ENCODE peak calls at places on chromosomes 13 and 19, in nine cellular contexts. One of them, this sample, is unnamed.

GRCh38 chr13:107144432-107144831 is 576.5 kb upstream of the ARGLU1 start:
- DNase-seq in head of caudate nucleus: no peak
- DNase-seq in kidney tubule cell: no peak
- DNase-seq in stimulated activated CD8-positive, alpha-beta memory T cell treated with anti-CD3 and anti-CD28 coated beads, Interleukin-15, amount 100 ng/mL, for 4 hours: no peak
- DNase-seq in retinal pigment epithelial cell: no peak
- DNase-seq in activated CD4-positive, alpha-beta T cell treated with anti-CD3 and anti-CD28 coated beads for 4 hours: no peak
- DNase-seq in mesendoderm: peak
- DNase-seq in AG09309: no peak
- DNase-seq in C1 segment of cervical spinal cord: no peak
- DNase-seq in this sample: no peak

GRCh38 chr19:2555422-2556220 is 79.7 kb downstream of the GADD45B start:
- DNase-seq in head of caudate nucleus: no peak
- DNase-seq in kidney tubule cell: no peak
- DNase-seq in stimulated activated CD8-positive, alpha-beta memory T cell treated with anti-CD3 and anti-CD28 coated beads, Interleukin-15, amount 100 ng/mL, for 4 hours: no peak
- DNase-seq in retinal pigment epithelial cell: no peak
- DNase-seq in activated CD4-positive, alpha-beta T cell treated with anti-CD3 and anti-CD28 coated beads for 4 hours: no peak
- DNase-seq in mesendoderm: no peak
- DNase-seq in AG09309: no peak
- DNase-seq in C1 segment of cervical spinal cord: no peak
- DNase-seq in this sample: no peak

GRCh38 chr13:89988206-89988605 is 1359.3 kb upstream of the MIR17HG start:
- DNase-seq in head of caudate nucleus: no peak
- DNase-seq in kidney tubule cell: no peak
- DNase-seq in stimulated activated CD8-positive, alpha-beta memory T cell treated with anti-CD3 and anti-CD28 coated beads, Interleukin-15, amount 100 ng/mL, for 4 hours: no peak
- DNase-seq in retinal pigment epithelial cell: no peak
- DNase-seq in activated CD4-positive, alpha-beta T cell treated with anti-CD3 and anti-CD28 coated beads for 4 hours: no peak
- DNase-seq in mesendoderm: no peak
- DNase-seq in AG09309: no peak
- DNase-seq in C1 segment of cervical spinal cord: no peak
- DNase-seq in this sample: no peak

GRCh38 chr19:51361228-51361627 is 5.0 kb downstream of the ETFB start:
- DNase-seq in head of caudate nucleus: no peak
- DNase-seq in kidney tubule cell: no peak
- DNase-seq in stimulated activated CD8-positive, alpha-beta memory T cell treated with anti-CD3 and anti-CD28 coated beads, Interleukin-15, amount 100 ng/mL, for 4 hours: no peak
- DNase-seq in retinal pigment epithelial cell: no peak
- DNase-seq in activated CD4-positive, alpha-beta T cell treated with anti-CD3 and anti-CD28 coated beads for 4 hours: no peak
- DNase-seq in mesendoderm: no peak
- DNase-seq in AG09309: no peak
- DNase-seq in C1 segment of cervical spinal cord: no peak
- DNase-seq in this sample: no peak

GRCh38 chr13:101455863-101456262 is 3.4 kb downstream of the ITGBL1 start:
- DNase-seq in head of caudate nucleus: no peak
- DNase-seq in kidney tubule cell: peak
- DNase-seq in stimulated activated CD8-positive, alpha-beta memory T cell treated with anti-CD3 and anti-CD28 coated beads, Interleukin-15, amount 100 ng/mL, for 4 hours: no peak
- DNase-seq in retinal pigment epithelial cell: peak
- DNase-seq in activated CD4-positive, alpha-beta T cell treated with anti-CD3 and anti-CD28 coated beads for 4 hours: no peak
- DNase-seq in mesendoderm: peak
- DNase-seq in AG09309: peak
- DNase-seq in C1 segment of cervical spinal cord: no peak
- DNase-seq in this sample: peak

GRCh38 chr13:84553252-84553651 is 671.0 kb upstream of the SLITRK1 start:
- DNase-seq in head of caudate nucleus: no peak
- DNase-seq in kidney tubule cell: no peak
- DNase-seq in stimulated activated CD8-positive, alpha-beta memory T cell treated with anti-CD3 and anti-CD28 coated beads, Interleukin-15, amount 100 ng/mL, for 4 hours: no peak
- DNase-seq in retinal pigment epithelial cell: no peak
- DNase-seq in activated CD4-positive, alpha-beta T cell treated with anti-CD3 and anti-CD28 coated beads for 4 hours: no peak
- DNase-seq in mesendoderm: no peak
- DNase-seq in AG09309: no peak
- DNase-seq in C1 segment of cervical spinal cord: no peak
- DNase-seq in this sample: no peak

GRCh38 chr13:59452189-59452588 is 711.5 kb downstream of the DIAPH3 start:
- DNase-seq in head of caudate nucleus: no peak
- DNase-seq in kidney tubule cell: no peak
- DNase-seq in stimulated activated CD8-positive, alpha-beta memory T cell treated with anti-CD3 and anti-CD28 coated beads, Interleukin-15, amount 100 ng/mL, for 4 hours: no peak
- DNase-seq in retinal pigment epithelial cell: no peak
- DNase-seq in activated CD4-positive, alpha-beta T cell treated with anti-CD3 and anti-CD28 coated beads for 4 hours: no peak
- DNase-seq in mesendoderm: no peak
- DNase-seq in AG09309: no peak
- DNase-seq in C1 segment of cervical spinal cord: no peak
- DNase-seq in this sample: no peak

GRCh38 chr13:21069561-21070004 is 8.2 kb upstream of the LATS2 start:
- DNase-seq in head of caudate nucleus: no peak
- DNase-seq in kidney tubule cell: peak
- DNase-seq in stimulated activated CD8-positive, alpha-beta memory T cell treated with anti-CD3 and anti-CD28 coated beads, Interleukin-15, amount 100 ng/mL, for 4 hours: no peak
- DNase-seq in retinal pigment epithelial cell: no peak
- DNase-seq in activated CD4-positive, alpha-beta T cell treated with anti-CD3 and anti-CD28 coated beads for 4 hours: no peak
- DNase-seq in mesendoderm: peak
- DNase-seq in AG09309: peak
- DNase-seq in C1 segment of cervical spinal cord: no peak
- DNase-seq in this sample: peak

GRCh38 chr13:48748681-48749080 is 95.0 kb downstream of the CYSLTR2 start:
- DNase-seq in head of caudate nucleus: no peak
- DNase-seq in kidney tubule cell: no peak
- DNase-seq in stimulated activated CD8-positive, alpha-beta memory T cell treated with anti-CD3 and anti-CD28 coated beads, Interleukin-15, amount 100 ng/mL, for 4 hours: no peak
- DNase-seq in retinal pigment epithelial cell: no peak
- DNase-seq in activated CD4-positive, alpha-beta T cell treated with anti-CD3 and anti-CD28 coated beads for 4 hours: no peak
- DNase-seq in mesendoderm: no peak
- DNase-seq in AG09309: no peak
- DNase-seq in C1 segment of cervical spinal cord: no peak
- DNase-seq in this sample: no peak

GRCh38 chr19:16116067-16116466 is 4.4 kb downstream of the RAB8A start:
- DNase-seq in head of caudate nucleus: no peak
- DNase-seq in kidney tubule cell: peak
- DNase-seq in stimulated activated CD8-positive, alpha-beta memory T cell treated with anti-CD3 and anti-CD28 coated beads, Interleukin-15, amount 100 ng/mL, for 4 hours: no peak
- DNase-seq in retinal pigment epithelial cell: no peak
- DNase-seq in activated CD4-positive, alpha-beta T cell treated with anti-CD3 and anti-CD28 coated beads for 4 hours: no peak
- DNase-seq in mesendoderm: peak
- DNase-seq in AG09309: no peak
- DNase-seq in C1 segment of cervical spinal cord: no peak
- DNase-seq in this sample: no peak

GRCh38 chr19:58345558-58345957 is 7.7 kb downstream of the A1BG start:
- DNase-seq in head of caudate nucleus: no peak
- DNase-seq in kidney tubule cell: no peak
- DNase-seq in stimulated activated CD8-positive, alpha-beta memory T cell treated with anti-CD3 and anti-CD28 coated beads, Interleukin-15, amount 100 ng/mL, for 4 hours: no peak
- DNase-seq in retinal pigment epithelial cell: no peak
- DNase-seq in activated CD4-positive, alpha-beta T cell treated with anti-CD3 and anti-CD28 coated beads for 4 hours: no peak
- DNase-seq in mesendoderm: no peak
- DNase-seq in AG09309: no peak
- DNase-seq in C1 segment of cervical spinal cord: no peak
- DNase-seq in this sample: no peak